ENCODE peak calls at places on chromosomes 16 and 17, in ten cellular contexts. W is endothelial cell of umbilical vein, I is kidney, P is lower leg skin, A is tibial nerve, Q is A549, O is esophagus squamous epithelium, J is body of pancreas, R is testis, H is AG04450. M is an unnamed sample.

GRCh38 chr16:74738134-74738541 is 36.5 kb downstream of the FA2H start:
- DNase-seq in R (no peak), P (no peak), H (no peak), A (no peak), O (no peak), Q (peak), J (no peak), W (no peak), I (peak), M (no peak)

GRCh38 chr16:67428146-67428731 is 2.7 kb upstream of the HSD11B2 start:
- DNase-seq in W (peak), O (no peak), P (no peak), A (peak), R (peak), I (peak), J (peak), H (no peak), Q (peak), M (no peak)

GRCh38 chr17:66331038-66331816 is 28.8 kb downstream of the PRKCA start:
- DNase-seq in W (no peak), Q (no peak), O (no peak), H (no peak), I (no peak), R (no peak), P (no peak), A (no peak), J (no peak), M (no peak)

GRCh38 chr17:56599566-56599965 is 6.1 kb downstream of the NOG start:
- DNase-seq in J (no peak), O (no peak), Q (no peak), W (no peak), P (no peak), A (no peak), I (no peak), R (no peak), H (no peak), M (no peak)

GRCh38 chr17:83147285-83147684 is 67.9 kb downstream of the METRNL start:
- DNase-seq in A (no peak), R (no peak), Q (no peak), J (no peak), I (no peak), O (no peak), H (no peak), W (no peak), P (no peak), M (no peak)

GRCh38 chr16:86019446-86020047 is 120.6 kb downstream of the IRF8 start:
- DNase-seq in I (peak), J (no peak), P (no peak), O (no peak), Q (no peak), H (no peak), W (no peak), A (no peak), R (peak), M (no peak)

GRCh38 chr17:39598635-39599005 is 9.1 kb downstream of the NEUROD2 start:
- DNase-seq in O (no peak), I (no peak), Q (no peak), P (no peak), W (no peak), J (no peak), A (no peak), H (no peak), R (no peak), M (no peak)

GRCh38 chr16:4511441-4512082 is 27.0 kb downstream of the CDIP1 start:
- DNase-seq in P (no peak), A (peak), W (peak), O (no peak), J (peak), R (peak), H (no peak), Q (peak), I (no peak), M (no peak)

GRCh38 chr16:86245351-86245750 is 265.0 kb upstream of the FOXF1 start:
- DNase-seq in J (no peak), Q (no peak), P (no peak), O (no peak), H (no peak), A (no peak), W (no peak), R (no peak), I (peak), M (no peak)

GRCh38 chr17:76515291-76515949 is 14.2 kb upstream of the RHBDF2 start:
- DNase-seq in J (peak), A (peak), H (peak), Q (no peak), I (peak), R (peak), W (no peak), P (peak), O (no peak), M (peak)

GRCh38 chr17:76517638-76518038 is 16.4 kb upstream of the RHBDF2 start:
- DNase-seq in Q (no peak), J (no peak), H (no peak), W (no peak), R (no peak), O (no peak), P (no peak), A (no peak), I (peak), M (no peak)

GRCh38 chr17:76512366-76513305 is 11.4 kb upstream of the RHBDF2 start:
- DNase-seq in H (no peak), J (no peak), R (no peak), I (no peak), P (no peak), W (no peak), A (no peak), O (no peak), Q (no peak), M (no peak)

GRCh38 chr17:76511562-76512365 is 10.5 kb upstream of the RHBDF2 start:
- DNase-seq in O (no peak), H (no peak), R (no peak), W (no peak), J (no peak), P (no peak), A (no peak), I (no peak), Q (no peak), M (no peak)

GRCh38 chr17:76513306-76513692 is 12.1 kb upstream of the RHBDF2 start:
- DNase-seq in Q (no peak), R (no peak), J (no peak), P (no peak), H (no peak), O (no peak), W (no peak), I (no peak), A (no peak), M (no peak)
- TF ChIP-seq CTCF in Q (no peak), R (no peak), J (no peak), P (no peak), H (no peak), O (no peak), W (no peak), I (no peak), A (no peak), M (no peak)

DNA sequence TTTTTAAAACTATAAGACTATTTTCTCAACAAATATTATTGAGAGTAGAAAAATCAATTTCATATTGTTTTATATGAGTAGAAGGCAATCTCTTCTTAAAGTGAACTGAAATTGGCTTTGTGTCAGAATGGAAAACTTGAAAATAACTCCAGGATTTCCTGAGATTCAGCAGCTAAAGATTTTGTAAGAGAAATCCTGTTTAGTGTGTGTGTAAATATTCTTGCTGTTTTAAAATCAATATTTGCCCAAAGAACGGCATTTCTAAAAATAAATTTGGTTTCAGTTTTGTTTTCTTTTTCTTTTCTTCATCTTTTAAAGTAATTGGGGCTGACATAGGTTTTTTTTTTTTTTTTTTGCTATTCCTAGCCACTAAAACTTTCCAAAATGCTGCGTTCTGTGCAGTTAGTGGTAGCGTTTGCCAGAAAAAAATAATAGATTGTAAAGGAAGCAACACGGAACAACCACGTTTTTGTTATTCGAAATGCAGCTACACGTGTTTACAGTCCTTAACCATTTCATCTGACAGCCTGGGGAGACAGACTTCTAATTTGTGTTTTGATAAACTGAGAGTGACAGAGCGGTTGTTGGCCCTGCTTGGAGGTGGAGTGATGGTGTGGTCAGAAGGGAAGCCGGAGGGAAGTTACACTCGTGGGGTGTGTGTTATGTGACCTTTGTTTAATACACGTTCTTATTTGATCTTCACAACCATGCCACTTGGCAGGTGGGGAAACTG is 21.6 kb upstream of the SMPD3 start:
- DNase-seq in I (no peak), Q (no peak), P (no peak), A (peak), W (peak), J (no peak), H (no peak), R (no peak), O (no peak), M (no peak)
- H3K4me3 ChIP-seq in I (no peak), Q (no peak), P (no peak), A (no peak), W (peak), J (no peak), H (no peak), R (no peak), O (peak), M (peak)

GRCh38 chr16:53220585-53220984 is 165.8 kb downstream of the CHD9 start:
- DNase-seq in Q (no peak), P (no peak), H (no peak), W (peak), R (no peak), I (no peak), A (no peak), J (no peak), O (no peak), M (no peak)
- TF ChIP-seq CTCF in Q (peak), P (no peak), H (peak), W (peak), R (no peak), I (peak), A (no peak), J (peak), O (no peak), M (peak)

DNA sequence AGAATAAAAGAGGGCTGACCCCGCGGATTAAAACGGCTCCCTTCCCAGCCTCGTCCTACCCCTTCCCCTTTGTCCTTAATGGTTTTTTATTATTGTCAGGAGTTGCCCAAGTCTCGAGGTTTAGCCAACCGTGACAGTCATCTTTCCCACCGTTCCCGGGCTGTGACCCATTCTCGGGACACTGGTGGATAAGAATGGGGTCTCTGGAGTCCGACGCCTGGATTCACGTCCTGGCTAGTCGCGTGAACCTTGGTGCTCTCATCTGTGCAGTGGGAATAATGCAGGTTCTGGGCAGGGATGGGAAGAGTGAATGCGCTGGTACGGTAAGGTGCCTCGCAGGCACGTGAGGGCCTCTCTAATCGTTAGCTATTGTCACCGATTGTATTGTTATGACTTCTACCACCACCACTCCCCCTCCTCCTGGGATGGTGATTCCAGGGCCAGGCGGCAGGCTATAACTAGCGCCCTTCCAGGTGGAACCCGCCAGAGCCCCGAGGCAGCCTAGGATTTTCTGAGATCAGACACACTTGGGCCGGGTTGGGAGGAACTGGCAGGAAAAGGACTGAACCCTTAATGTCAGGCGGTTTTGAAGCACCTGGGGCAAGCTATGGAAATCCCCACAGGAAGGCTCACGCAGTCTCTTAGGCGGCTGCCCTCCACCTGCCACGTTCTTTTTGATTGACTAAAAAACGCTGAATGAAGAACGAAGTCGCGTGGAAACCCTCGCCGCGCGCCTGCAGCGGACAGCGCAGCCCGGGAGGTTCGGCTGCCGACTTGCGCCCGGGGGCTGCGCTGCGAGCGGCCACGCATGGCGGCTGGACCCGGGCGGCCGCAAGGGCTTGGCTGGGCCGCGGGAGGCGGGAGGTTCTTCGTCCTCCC is 2.7 kb downstream of the HS3ST3B1 start:
- DNase-seq in O (no peak), W (no peak), I (no peak), R (no peak), A (no peak), H (no peak), Q (no peak), J (no peak), P (no peak), M (no peak)
- H3K4me3 ChIP-seq in O (peak), W (no peak), I (peak), R (no peak), A (no peak), H (peak), Q (no peak), J (no peak), P (no peak), M (peak)

DNA sequence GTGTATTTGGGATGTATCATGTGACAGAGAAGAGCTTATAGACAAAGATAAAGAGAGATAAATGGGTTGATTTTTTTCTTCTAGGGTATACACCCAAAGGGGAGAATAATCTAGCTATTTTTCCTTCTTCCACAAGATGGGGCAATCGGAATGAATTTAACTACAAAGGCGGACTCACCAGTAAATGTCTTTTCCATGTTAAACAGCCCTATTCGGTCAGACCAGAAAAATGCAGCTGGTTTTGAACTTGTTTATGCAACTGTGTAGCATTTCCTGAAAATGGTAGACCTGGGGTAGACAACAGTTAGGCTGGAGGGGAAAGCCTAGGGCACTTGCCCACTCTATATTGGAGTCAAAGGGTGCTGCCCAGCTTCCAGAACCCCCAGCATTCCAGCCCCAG is 477.1 kb downstream of the TOX3 start:
- DNase-seq in H (no peak), I (no peak), J (no peak), A (no peak), W (no peak), P (no peak), Q (peak), R (no peak), O (no peak), M (no peak)
- TF ChIP-seq CTCF in H (no peak), I (peak), J (peak), A (no peak), W (no peak), P (no peak), Q (peak), R (no peak), O (no peak), M (no peak)

DNA sequence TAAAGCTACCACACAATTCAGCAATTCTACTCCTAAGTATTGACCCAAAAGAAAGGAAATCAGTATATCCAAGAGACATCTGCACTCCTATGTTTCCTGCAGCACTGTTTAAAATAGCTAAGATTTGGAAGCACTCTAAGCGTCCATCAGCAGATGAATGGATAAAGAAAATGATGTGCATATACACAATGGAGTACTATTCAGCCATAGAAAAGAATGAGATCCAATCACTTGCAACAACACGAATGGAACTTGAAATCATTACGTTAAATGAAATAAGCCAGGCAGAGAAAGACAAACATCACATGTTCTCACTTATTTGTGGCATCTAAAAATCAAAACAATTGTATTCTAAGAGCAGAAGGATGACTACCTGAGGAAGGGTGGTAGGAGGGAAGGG is 1.5 kb downstream of the SLFN11 start:
- DNase-seq in I (no peak), H (no peak), J (no peak), Q (no peak), P (no peak), A (no peak), W (no peak), O (no peak), R (no peak), M (no peak)
- H3K4me3 ChIP-seq in I (no peak), H (peak), J (no peak), Q (no peak), P (no peak), A (no peak), W (peak), O (peak), R (no peak), M (peak)

DNA sequence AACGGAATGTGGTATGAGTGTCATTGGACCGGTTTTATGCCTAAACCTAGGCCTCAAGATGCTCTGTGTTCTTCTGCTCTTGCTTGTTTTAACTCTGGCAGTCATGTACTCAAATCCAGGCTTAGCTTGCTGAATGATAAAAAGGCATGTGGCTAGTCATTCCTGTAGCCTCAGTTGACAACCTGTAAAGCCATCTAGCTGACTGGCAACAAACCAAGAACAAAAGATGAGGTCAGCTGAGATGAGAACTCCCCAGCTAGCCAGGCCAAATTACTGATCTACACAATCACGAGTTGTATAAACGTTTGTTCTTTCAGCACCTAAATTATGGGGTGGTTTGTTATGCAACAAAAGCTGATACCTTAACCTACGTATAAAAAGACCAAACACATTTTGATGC is 1406.0 kb upstream of the CDH8 start:
- DNase-seq in I (no peak), J (no peak), H (no peak), A (no peak), Q (no peak), O (no peak), P (no peak), R (no peak), W (no peak), M (no peak)
- TF ChIP-seq CTCF in I (no peak), J (no peak), H (no peak), A (no peak), Q (no peak), O (no peak), P (no peak), R (no peak), W (no peak), M (no peak)

GRCh38 chr16:88353232-88353631 is 29.5 kb upstream of the ZNF469 start:
- DNase-seq in A (no peak), I (peak), R (no peak), J (no peak), H (no peak), W (no peak), O (no peak), P (no peak), Q (no peak), M (no peak)
- H3K4me3 ChIP-seq in A (no peak), I (no peak), R (no peak), J (no peak), H (no peak), W (no peak), O (no peak), P (no peak), Q (no peak), M (no peak)